ENCODE peak calls at places on chromosomes 12 and 14, in four cellular contexts. Z is stimulated activated CD4-positive, alpha-beta T cell treated with anti-CD3 and anti-CD28 coated beads, TNF-alpha, amount 100 ng/mL, for 1 hour; M is kidney tubule cell; E is 8988T. H is an unnamed sample.

GRCh38 chr12:107702106-107702505 is 16.5 kb downstream of the PWP1 start:
- DNase-seq in E (no peak), M (no peak), Z (no peak), H (no peak)

GRCh38 chr12:89353188-89353822 is 1.0 kb upstream of the DUSP6 start:
- DNase-seq in E (peak), Z (no peak), M (peak), H (peak)

GRCh38 chr12:62799126-62799736 is 135.7 kb downstream of the PPM1H start:
- DNase-seq in E (peak), M (peak), Z (no peak), H (peak)

GRCh38 chr12:2795291-2796186 is 769 bp downstream of the FKBP4 start:
- DNase-seq in M (peak), Z (peak), E (peak), H (peak)

GRCh38 chr12:121132601-121133481 is at the start of gene P2RX7:
- DNase-seq in M (peak), E (peak), Z (no peak), H (peak)

GRCh38 chr14:33916663-33917565 is 34.0 kb downstream of the EGLN3 start:
- DNase-seq in Z (no peak), E (peak), M (peak), H (peak)

GRCh38 chr12:97368462-97369150 is 94.0 kb upstream of the RMST start:
- DNase-seq in E (no peak), M (no peak), Z (no peak), H (no peak)

GRCh38 chr14:95121911-95122696 is 35.2 kb downstream of the DICER1 start:
- DNase-seq in M (no peak), E (no peak), Z (no peak), H (no peak)

GRCh38 chr14:89621791-89622638 is 205.0 kb upstream of the FOXN3 start:
- DNase-seq in E (no peak), M (no peak), Z (no peak), H (no peak)

GRCh38 chr12:6183689-6184441 is 16.3 kb upstream of the CD9 start:
- DNase-seq in M (no peak), E (no peak), Z (no peak), H (peak)

GRCh38 chr14:89386214-89386886 is 30.7 kb downstream of the FOXN3 start:
- DNase-seq in Z (no peak), E (no peak), M (peak), H (peak)

GRCh38 chr14:85534435-85534834 is 4.5 kb downstream of the FLRT2 start:
- DNase-seq in E (no peak), Z (no peak), M (no peak), H (peak)

GRCh38 chr12:131830335-131831020 is 2.3 kb downstream of the MMP17 start:
- DNase-seq in E (peak), Z (no peak), M (peak), H (peak)

H was measured in mesenchymal stem cell.